ENCODE peak calls at places on chromosome 6, in four cellular contexts. E is left ventricle myocardium inferior, N is sigmoid colon, T is stomach. M is an unnamed sample.

GRCh38 chr6:135521431-135521830 is 23.9 kb upstream of the AHI1 start:
- DNase-seq in E (no peak), N (no peak), T (no peak), M (no peak)

GRCh38 chr6:152697634-152698033 is at the start of gene MYCT1:
- DNase-seq in E (no peak), N (no peak), T (no peak), M (no peak)

GRCh38 chr6:68559716-68560115 is 75.4 kb upstream of the ADGRB3 start:
- DNase-seq in E (no peak), N (no peak), T (no peak), M (no peak)

GRCh38 chr6:118770835-118771234 is 119.4 kb upstream of the CEP85L start:
- DNase-seq in E (no peak), N (no peak), T (no peak), M (no peak)

GRCh38 chr6:31713991-31714684 is 1.0 kb upstream of the LY6G6D start:
- DNase-seq in E (no peak), N (no peak), T (no peak), M (no peak)

GRCh38 chr6:112639436-112639835 is 292.3 kb downstream of the RFPL4B start:
- DNase-seq in E (no peak), N (no peak), T (no peak), M (no peak)

GRCh38 chr6:57017069-57017468 is 29.4 kb upstream of the KIAA1586 start:
- DNase-seq in E (no peak), N (no peak), T (no peak), M (no peak)

GRCh38 chr6:157832250-157832967 is 9.4 kb downstream of the SNX9 start:
- DNase-seq in E (no peak), N (no peak), T (no peak), M (no peak)

GRCh38 chr6:126720326-126720725 is 380.4 kb downstream of the CENPW start:
- DNase-seq in E (no peak), N (no peak), T (no peak), M (no peak)

GRCh38 chr6:3571206-3571815 is 114.5 kb upstream of the SLC22A23 start:
- DNase-seq in E (no peak), N (no peak), T (no peak), M (no peak)

GRCh38 chr6:132190097-132190814 is 211.0 kb downstream of the MOXD1 start:
- DNase-seq in E (no peak), N (no peak), T (no peak), M (no peak)

GRCh38 chr6:50362706-50363105 is 313.0 kb upstream of the DEFB112 start:
- DNase-seq in E (no peak), N (no peak), T (no peak), M (no peak)

GRCh38 chr6:32133786-32134185 is 3.7 kb upstream of the FKBPL start:
- DNase-seq in E (no peak), N (no peak), T (no peak), M (no peak)

GRCh38 chr6:112967974-112968373 is 620.8 kb downstream of the RFPL4B start:
- DNase-seq in E (no peak), N (no peak), T (no peak), M (no peak)

GRCh38 chr6:152277826-152278247 is 359.3 kb downstream of the SYNE1 start:
- DNase-seq in E (peak; percentile 43), N (no peak), T (peak; percentile 90), M (no peak)

GRCh38 chr6:109491207-109491938 is 8.4 kb upstream of the ZBTB24 start:
- DNase-seq in E (no peak), N (no peak), T (no peak), M (no peak)

GRCh38 chr6:43606019-43606418 is 23.0 kb downstream of the GTPBP2 start:
- DNase-seq in E (no peak), N (no peak), T (no peak), M (no peak)

DNA sequence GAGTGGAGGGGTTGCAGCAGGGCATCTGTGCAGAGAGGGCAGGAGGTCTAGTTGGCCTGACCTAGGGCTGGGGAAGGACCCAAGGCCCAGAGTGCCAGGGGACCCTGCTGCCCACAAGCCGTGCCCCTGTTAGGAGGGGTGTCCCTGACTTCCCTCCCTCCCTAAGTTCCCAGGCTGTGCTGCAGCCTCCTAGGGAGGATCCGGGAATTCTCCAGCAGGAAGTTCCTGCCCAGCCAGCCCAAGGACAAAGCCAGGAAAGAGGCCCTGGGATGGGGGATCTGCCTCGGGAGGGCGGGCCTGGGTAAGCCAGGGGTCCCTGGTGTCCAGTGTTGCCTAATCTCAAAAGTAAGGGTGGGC is 9.3 kb upstream of the BAK1 start:
- DNase-seq in E (no peak), N (no peak), T (no peak), M (no peak)
- H3K4me1 ChIP-seq in E (peaks cover 56% of the 10 kb centered on the region), N (peaks cover 9% of the 10 kb centered on the region), T (peaks cover 41% of the 10 kb centered on the region), M (peaks cover 9% of the 10 kb centered on the region)

DNA sequence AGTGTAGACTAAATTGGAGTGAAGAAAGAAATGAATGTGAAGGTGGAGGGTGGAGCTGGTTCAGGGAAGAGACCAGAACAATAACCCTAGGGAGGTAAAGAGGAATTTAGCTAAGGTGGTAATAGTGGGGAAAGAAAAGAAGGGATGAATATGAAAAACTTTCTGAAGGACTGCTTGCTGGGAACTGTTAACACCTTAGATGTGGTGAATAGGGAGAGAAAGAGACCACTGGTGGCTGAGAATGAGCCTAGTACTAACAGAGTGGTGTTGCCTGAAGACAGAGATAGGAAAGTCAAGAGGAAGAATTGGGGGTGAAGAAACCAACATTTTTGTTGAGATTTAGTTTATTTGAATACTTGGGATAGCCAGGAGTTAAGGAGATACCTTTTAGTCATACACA is 78.4 kb upstream of the HS3ST5 start:
- DNase-seq in E (no peak), N (no peak), T (no peak), M (peak; percentile 43)
- H3K27ac ChIP-seq in E (no peak overlapping the region), N (no peak overlapping the region), T (no peak overlapping the region), M (peak overlapping the region; percentile 96)

DNA sequence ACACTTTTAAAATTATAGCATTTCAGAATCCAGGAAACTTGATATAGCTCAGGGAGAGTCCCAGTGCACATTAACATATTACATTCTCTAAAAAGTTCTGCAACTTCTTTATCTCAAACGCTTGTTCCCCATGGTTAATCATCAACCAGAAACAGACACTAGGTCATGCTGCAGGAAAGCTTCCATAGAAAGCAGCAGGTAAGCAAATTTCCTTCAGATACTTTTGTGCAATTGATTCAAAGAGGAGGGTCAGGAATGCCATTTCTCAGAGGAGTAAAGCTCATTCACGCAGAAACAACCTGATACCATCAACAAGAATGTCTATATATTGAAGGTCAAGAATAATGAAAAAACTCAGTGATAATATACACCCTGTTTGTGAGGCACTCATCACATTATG is 95.4 kb downstream of the LY86 start:
- DNase-seq in E (no peak), N (no peak), T (no peak), M (no peak)
- H3K4me3 ChIP-seq in E (no peak overlapping the region), N (no peak overlapping the region), T (no peak overlapping the region), M (no peak overlapping the region)

DNA sequence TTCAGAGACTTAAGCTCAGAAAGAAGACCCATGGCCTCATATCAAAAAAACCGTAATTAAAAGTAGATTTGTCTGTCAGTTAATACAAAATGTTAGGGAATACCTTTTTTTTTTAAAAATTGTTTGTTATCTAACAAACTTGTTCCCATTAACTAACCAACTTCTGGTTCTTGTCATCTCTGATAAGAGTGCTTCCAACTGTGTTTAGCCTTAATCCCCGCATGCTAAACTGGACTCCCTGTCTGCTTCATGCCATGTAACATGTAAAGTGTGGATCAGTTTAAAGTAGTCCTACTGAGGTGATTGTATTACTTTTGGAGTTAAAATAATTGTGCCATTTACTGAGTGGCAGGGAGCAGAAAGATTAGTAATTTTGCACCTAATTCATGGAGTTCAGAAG is 6.3 kb downstream of the JARID2 start:
- DNase-seq in E (no peak), N (no peak), T (no peak), M (no peak)
- H3K4me1 ChIP-seq in E (peaks cover 92% of the 10 kb centered on the region), N (peaks cover 27% of the 10 kb centered on the region), T (peaks cover 82% of the 10 kb centered on the region), M (peaks cover 6% of the 10 kb centered on the region)

DNA sequence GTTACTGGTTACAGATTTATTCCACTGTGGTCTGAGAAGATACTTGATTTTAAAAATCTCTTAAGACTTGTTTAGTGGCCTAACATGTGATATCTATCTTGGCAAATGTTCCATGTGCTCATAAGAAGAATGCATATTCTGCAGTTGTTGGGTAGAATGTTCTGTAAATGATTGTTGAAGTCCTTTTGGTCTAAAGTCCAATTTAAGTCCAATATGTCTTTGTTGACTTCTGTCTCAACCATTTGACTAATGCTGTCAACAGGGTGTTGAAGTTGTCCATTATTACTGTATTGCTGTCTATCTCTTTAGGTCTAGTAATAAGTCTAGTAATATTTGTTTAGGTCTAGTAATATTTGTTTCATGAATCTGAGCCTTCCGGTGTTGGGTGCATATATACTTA is 387.8 kb upstream of the RUNX2 start:
- DNase-seq in E (no peak), N (no peak), T (no peak), M (no peak)
- H3K27ac ChIP-seq in E (no peak overlapping the region), N (no peak overlapping the region), T (no peak overlapping the region), M (no peak overlapping the region)

GRCh38 chr6:437042-437402 is 45.5 kb downstream of the IRF4 start:
- DNase-seq in E (no peak), N (no peak), T (no peak), M (no peak)
- H3K4me3 ChIP-seq in E (no peak overlapping the region), N (no peak overlapping the region), T (no peak overlapping the region), M (no peak overlapping the region)

DNA sequence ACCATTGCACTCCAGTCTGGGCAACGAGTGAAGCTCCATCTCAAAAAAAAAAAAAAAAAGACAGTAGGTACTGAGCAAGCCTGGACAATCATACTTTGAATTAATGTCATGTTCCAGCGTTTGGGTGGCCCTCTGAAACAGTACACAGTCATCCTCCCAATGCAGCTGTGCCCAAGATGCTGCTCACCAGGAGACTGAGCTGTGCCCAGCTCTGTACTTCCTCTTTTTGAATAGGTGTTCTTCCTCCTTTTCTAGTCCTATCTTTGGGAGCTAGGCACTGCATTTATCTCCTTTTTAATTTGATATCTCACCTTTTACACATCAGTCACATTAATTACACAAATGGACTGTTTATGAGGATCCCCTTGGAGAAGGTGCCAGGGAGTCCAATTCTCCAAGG is 101.5 kb downstream of the RPP40 start:
- DNase-seq in E (no peak), N (no peak), T (no peak), M (no peak)
- H3K4me1 ChIP-seq in E (peaks cover 16% of the 10 kb centered on the region), N (no peaks in the 10 kb centered on the region), T (peaks cover 37% of the 10 kb centered on the region), M (peaks cover 1% of the 10 kb centered on the region)

DNA sequence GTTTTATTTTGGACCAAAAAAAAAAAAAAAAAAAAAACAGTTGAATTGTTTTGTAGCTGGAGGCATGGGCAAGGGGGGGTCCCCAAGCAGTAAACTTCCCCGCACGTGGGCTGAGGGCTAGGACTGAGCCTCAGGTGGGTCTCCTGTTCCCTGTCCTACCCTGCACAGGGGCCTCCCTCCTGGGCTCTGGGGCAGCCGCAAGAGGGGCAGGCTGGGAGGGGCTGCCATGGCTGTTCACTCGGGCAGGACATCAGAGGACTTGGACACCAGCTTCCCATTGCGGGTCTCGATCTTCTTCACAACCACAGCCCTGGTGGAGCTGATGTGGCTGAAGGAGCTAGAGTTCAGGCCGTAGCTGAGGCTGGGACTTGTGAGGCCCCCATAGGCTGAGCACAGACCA is 21.1 kb downstream of the SGK1 start:
- DNase-seq in E (no peak), N (no peak), T (no peak), M (no peak)
- H3K27ac ChIP-seq in E (no peak overlapping the region), N (no peak overlapping the region), T (no peak overlapping the region), M (no peak overlapping the region)

GRCh38 chr6:137016366-137016765 is 28.4 kb downstream of the IL20RA start:
- DNase-seq in E (no peak), N (no peak), T (no peak), M (no peak)
- H3K4me3 ChIP-seq in E (no peak overlapping the region), N (no peak overlapping the region), T (no peak overlapping the region), M (no peak overlapping the region)

M was measured in iPS DF 6.9.